ENCODE peak calls at places on chromosomes 11 and 22, in ten cellular contexts. X is ovary, R is H1, T is thoracic aorta, O is GM23338, F is RWPE1, H is tibial artery, G is H9, M is GM12864, A is fibroblast of lung. K is an unnamed sample.

GRCh38 chr11:111772535-111772934 is 6.3 kb upstream of the PPP2R1B start:
- DNase-seq in O (no peak), T (no peak), G (no peak), M (no peak), F (no peak), H (no peak), A (no peak), X (no peak), R (no peak), K (no peak)

GRCh38 chr11:122509091-122509490 is 146.4 kb upstream of the UBASH3B start:
- DNase-seq in M (no peak), R (no peak), H (no peak), T (no peak), F (no peak), G (no peak), X (no peak), O (no peak), A (no peak), K (no peak)

GRCh38 chr11:7170431-7170830 is 81.3 kb upstream of the SYT9 start:
- DNase-seq in G (no peak), M (no peak), A (no peak), T (no peak), H (no peak), X (no peak), O (no peak), F (no peak), R (no peak), K (no peak)

GRCh38 chr11:103359221-103359620 is 250.0 kb downstream of the DYNC2H1 start:
- DNase-seq in T (no peak), H (no peak), O (no peak), G (no peak), R (no peak), M (no peak), X (no peak), F (no peak), A (no peak), K (no peak)

GRCh38 chr22:40322061-40322460 is 24.2 kb upstream of the ADSL start:
- DNase-seq in O (no peak), H (no peak), G (no peak), M (no peak), T (no peak), A (peak; percentile 12), F (no peak), R (no peak), X (no peak), K (no peak)

GRCh38 chr22:17780116-17780740 is 6.0 kb upstream of the BID start:
- DNase-seq in T (no peak), F (no peak), H (no peak), A (no peak), O (peak; percentile 51), R (no peak), G (no peak), M (no peak), X (no peak), K (no peak)

GRCh38 chr11:67372232-67372992 is 986 bp downstream of the CLCF1 start:
- DNase-seq in X (peak; percentile 67), G (no peak), H (no peak), M (no peak), O (peak; percentile 52), T (no peak), A (no peak), R (peak; percentile 70), F (no peak), K (peak; percentile 77)

GRCh38 chr22:26474687-26475086 is 8.9 kb downstream of the HPS4 start:
- DNase-seq in G (no peak), R (no peak), F (no peak), M (no peak), H (no peak), T (no peak), A (no peak), X (no peak), O (no peak), K (no peak)

GRCh38 chr22:46456818-46457163 is 80.6 kb downstream of the CELSR1 start:
- DNase-seq in A (no peak), T (no peak), H (no peak), M (no peak), G (no peak), O (no peak), R (no peak), F (no peak), X (no peak), K (no peak)

GRCh38 chr22:43446881-43447280 is 35.1 kb downstream of the MPPED1 start:
- DNase-seq in R (no peak), T (no peak), A (no peak), X (no peak), G (no peak), M (no peak), F (peak; percentile 9), O (no peak), H (no peak), K (no peak)

GRCh38 chr11:47523491-47524199 is 29.3 kb downstream of the CELF1 start:
- DNase-seq in F (peak; percentile 78), X (peak; percentile 33), M (no peak), H (peak; percentile 71), G (no peak), T (peak; percentile 41), O (no peak), R (no peak), A (peak; percentile 86), K (no peak)

GRCh38 chr11:119115484-119116234 is 5.7 kb upstream of the HINFP start:
- DNase-seq in O (peak; percentile 71), F (no peak), A (no peak), T (no peak), X (no peak), M (no peak), R (no peak), H (peak; percentile 62), G (peak; percentile 59), K (no peak)

GRCh38 chr11:34161812-34162506 is 56.5 kb downstream of the NAT10 start:
- DNase-seq in R (no peak), M (no peak), X (no peak), F (no peak), T (no peak), A (no peak), H (no peak), O (no peak), G (no peak), K (no peak)

GRCh38 chr11:65366340-65366773 is 11.8 kb downstream of the TIGD3 start:
- DNase-seq in G (peak; percentile 61), R (no peak), F (peak; percentile 80), T (no peak), O (peak; percentile 91), X (no peak), M (peak; percentile 27), H (no peak), A (peak; percentile 86), K (no peak)

GRCh38 chr11:14969922-14970323 is 2.2 kb downstream of the CALCA start:
- DNase-seq in R (peak; percentile 95), X (no peak), O (peak; percentile 86), F (no peak), A (peak; percentile 15), M (no peak), H (no peak), G (peak; percentile 92), T (no peak), K (peak; percentile 88)

GRCh38 chr11:113967361-113967760 is 7.5 kb upstream of the HTR3A start:
- DNase-seq in O (no peak), R (no peak), H (no peak), A (no peak), T (no peak), G (no peak), M (no peak), F (no peak), X (no peak), K (no peak)

GRCh38 chr11:76558891-76559290 is 111.7 kb downstream of the LRRC32 start:
- DNase-seq in R (no peak), X (no peak), F (no peak), O (no peak), T (no peak), H (no peak), A (no peak), M (no peak), G (no peak), K (no peak)

GRCh38 chr11:61815790-61816735 is 740 bp downstream of the FADS1 start:
- DNase-seq in A (peak; percentile 67), M (no peak), T (peak; percentile 45), G (peak; percentile 84), R (peak; percentile 85), O (peak; percentile 88), H (peak; percentile 67), X (peak; percentile 81), F (peak; percentile 82), K (peak; percentile 66)
- TF ChIP-seq CTCF in A (no peak), M (peak; percentile 20), T (no peak), G (no peak), R (peak; percentile 25), O (no peak), H (no peak), X (no peak), F (no peak), K (no peak)

GRCh38 chr11:117614695-117615094 is 182.3 kb downstream of the DSCAML1 start:
- DNase-seq in A (no peak), R (no peak), T (no peak), M (no peak), G (peak; percentile 53), F (no peak), H (no peak), X (no peak), O (no peak), K (no peak)
- TF ChIP-seq CTCF in A (no peak), R (peak; percentile 74), T (no peak), M (no peak), G (peak; percentile 54), F (no peak), H (no peak), X (no peak), O (peak; percentile 39), K (no peak)

GRCh38 chr22:36991220-36991619 is 28.0 kb downstream of the TST start:
- DNase-seq in X (no peak), T (no peak), A (no peak), F (no peak), H (no peak), R (no peak), G (peak; percentile 43), M (no peak), O (peak; percentile 27), K (no peak)
- TF ChIP-seq CTCF in X (no peak), T (no peak), A (no peak), F (no peak), H (no peak), R (peak; percentile 35), G (peak; percentile 35), M (no peak), O (no peak), K (no peak)

GRCh38 chr11:798093-798713 is at the start of gene SLC25A22:
- DNase-seq in F (peak; percentile 84), A (peak; percentile 63), X (peak; percentile 82), G (peak; percentile 80), M (no peak), R (peak; percentile 93), O (peak; percentile 90), H (no peak), T (no peak), K (peak; percentile 94)
- TF ChIP-seq CTCF in F (peak; percentile 93), A (peak; percentile 56), X (peak; percentile 64), G (peak; percentile 78), M (peak; percentile 69), R (peak; percentile 76), O (peak; percentile 61), H (peak; percentile 81), T (peak; percentile 82), K (peak; percentile 60)

GRCh38 chr11:45266693-45267451 is 19.3 kb downstream of the SYT13 start:
- DNase-seq in R (peak; percentile 97), F (no peak), H (no peak), O (peak; percentile 87), A (no peak), G (peak; percentile 78), X (no peak), T (no peak), M (no peak), K (peak; percentile 42)
- TF ChIP-seq CTCF in R (peak; percentile 84), F (no peak), H (no peak), O (peak; percentile 89), A (no peak), G (peak; percentile 92), X (no peak), T (no peak), M (peak; percentile 64), K (peak; percentile 51)

K was measured in nephron progenitor cell.